ENCODE peak calls at places on chromosomes 1 and 21, in four cellular contexts. One of them, this sample, is unnamed.

GRCh38 chr21:45603481-45603880 is 40.0 kb upstream of the PCBP3 start:
- DNase-seq in activated gamma-delta T cell treated with Interleukin-2 at 50 U/mL for 16 hours: no peak
- DNase-seq in RCC 7860: no peak
- DNase-seq in neural crest cell: no peak
- DNase-seq in this sample: no peak

GRCh38 chr1:16155537-16156410 is at the start of gene EPHA2:
- DNase-seq in activated gamma-delta T cell treated with Interleukin-2 at 50 U/mL for 16 hours: no peak
- DNase-seq in RCC 7860: peak
- DNase-seq in neural crest cell: peak
- DNase-seq in this sample: peak

GRCh38 chr1:28602536-28603439 is 10.7 kb downstream of the RAB42 start:
- DNase-seq in activated gamma-delta T cell treated with Interleukin-2 at 50 U/mL for 16 hours: no peak
- DNase-seq in RCC 7860: peak
- DNase-seq in neural crest cell: peak
- DNase-seq in this sample: peak

GRCh38 chr1:223390618-223391017 is 2.6 kb upstream of the CCDC185 start:
- DNase-seq in activated gamma-delta T cell treated with Interleukin-2 at 50 U/mL for 16 hours: no peak
- DNase-seq in RCC 7860: no peak
- DNase-seq in neural crest cell: no peak
- DNase-seq in this sample: no peak

GRCh38 chr21:29017639-29018237 is 1.4 kb downstream of the RWDD2B start:
- DNase-seq in activated gamma-delta T cell treated with Interleukin-2 at 50 U/mL for 16 hours: no peak
- DNase-seq in RCC 7860: no peak
- DNase-seq in neural crest cell: no peak
- DNase-seq in this sample: peak

GRCh38 chr1:22412932-22413727 is 38.5 kb upstream of the ZBTB40 start:
- DNase-seq in activated gamma-delta T cell treated with Interleukin-2 at 50 U/mL for 16 hours: no peak
- DNase-seq in RCC 7860: no peak
- DNase-seq in neural crest cell: no peak
- DNase-seq in this sample: no peak

GRCh38 chr1:115158181-115158580 is 68.9 kb upstream of the TSPAN2 start:
- DNase-seq in activated gamma-delta T cell treated with Interleukin-2 at 50 U/mL for 16 hours: no peak
- DNase-seq in RCC 7860: no peak
- DNase-seq in neural crest cell: no peak
- DNase-seq in this sample: no peak

GRCh38 chr1:214362188-214362882 is 81.4 kb downstream of the SMYD2 start:
- DNase-seq in activated gamma-delta T cell treated with Interleukin-2 at 50 U/mL for 16 hours: no peak
- DNase-seq in RCC 7860: no peak
- DNase-seq in neural crest cell: no peak
- DNase-seq in this sample: no peak

GRCh38 chr1:91685994-91686393 is 185.3 kb downstream of the CDC7 start:
- DNase-seq in activated gamma-delta T cell treated with Interleukin-2 at 50 U/mL for 16 hours: no peak
- DNase-seq in RCC 7860: no peak
- DNase-seq in neural crest cell: no peak
- DNase-seq in this sample: no peak

GRCh38 chr1:223831755-223832636 is 13.8 kb downstream of the TP53BP2 start:
- DNase-seq in activated gamma-delta T cell treated with Interleukin-2 at 50 U/mL for 16 hours: no peak
- DNase-seq in RCC 7860: peak
- DNase-seq in neural crest cell: no peak
- DNase-seq in this sample: peak

GRCh38 chr1:109942434-109942833 is 31.8 kb downstream of the CSF1 start:
- DNase-seq in activated gamma-delta T cell treated with Interleukin-2 at 50 U/mL for 16 hours: no peak
- DNase-seq in RCC 7860: no peak
- DNase-seq in neural crest cell: no peak
- DNase-seq in this sample: no peak

GRCh38 chr1:3018051-3018471 is 3.2 kb upstream of the ACTRT2 start:
- DNase-seq in activated gamma-delta T cell treated with Interleukin-2 at 50 U/mL for 16 hours: no peak
- DNase-seq in RCC 7860: no peak
- DNase-seq in neural crest cell: no peak
- DNase-seq in this sample: no peak

GRCh38 chr1:228478912-228479665 is 8.1 kb upstream of the RNF187 start:
- DNase-seq in activated gamma-delta T cell treated with Interleukin-2 at 50 U/mL for 16 hours: no peak
- DNase-seq in RCC 7860: no peak
- DNase-seq in neural crest cell: no peak
- DNase-seq in this sample: no peak

GRCh38 chr1:207084701-207085180 is 3.9 kb upstream of the C4BPB start:
- DNase-seq in activated gamma-delta T cell treated with Interleukin-2 at 50 U/mL for 16 hours: peak
- DNase-seq in RCC 7860: peak
- DNase-seq in neural crest cell: peak
- DNase-seq in this sample: peak

GRCh38 chr1:4587721-4588120 is 66.7 kb upstream of the AJAP1 start:
- DNase-seq in activated gamma-delta T cell treated with Interleukin-2 at 50 U/mL for 16 hours: no peak
- DNase-seq in RCC 7860: no peak
- DNase-seq in neural crest cell: no peak
- DNase-seq in this sample: no peak

GRCh38 chr1:109185357-109185756 is 28.4 kb upstream of the SARS1 start:
- DNase-seq in activated gamma-delta T cell treated with Interleukin-2 at 50 U/mL for 16 hours: no peak
- DNase-seq in RCC 7860: no peak
- DNase-seq in neural crest cell: no peak
- DNase-seq in this sample: no peak

GRCh38 chr21:45636921-45637646 is 6.4 kb upstream of the PCBP3 start:
- DNase-seq in activated gamma-delta T cell treated with Interleukin-2 at 50 U/mL for 16 hours: no peak
- DNase-seq in RCC 7860: no peak
- DNase-seq in neural crest cell: no peak
- DNase-seq in this sample: no peak

GRCh38 chr1:85584923-85585322 is 4.4 kb downstream of the CCN1 start:
- DNase-seq in activated gamma-delta T cell treated with Interleukin-2 at 50 U/mL for 16 hours: no peak
- DNase-seq in RCC 7860: no peak
- DNase-seq in neural crest cell: no peak
- DNase-seq in this sample: no peak

GRCh38 chr1:154170547-154171221 is 15.8 kb upstream of the NUP210L start:
- DNase-seq in activated gamma-delta T cell treated with Interleukin-2 at 50 U/mL for 16 hours: no peak
- DNase-seq in RCC 7860: no peak
- DNase-seq in neural crest cell: no peak
- DNase-seq in this sample: no peak

GRCh38 chr1:119115301-119115700 is 25.2 kb downstream of the WARS2 start:
- DNase-seq in activated gamma-delta T cell treated with Interleukin-2 at 50 U/mL for 16 hours: no peak
- DNase-seq in RCC 7860: no peak
- DNase-seq in neural crest cell: no peak
- DNase-seq in this sample: no peak

GRCh38 chr1:231919900-231920299 is 293.3 kb downstream of the DISC1 start:
- DNase-seq in activated gamma-delta T cell treated with Interleukin-2 at 50 U/mL for 16 hours: peak
- DNase-seq in RCC 7860: no peak
- DNase-seq in neural crest cell: no peak
- DNase-seq in this sample: no peak

GRCh38 chr1:186658999-186659398 is 21.2 kb downstream of the PTGS2 start:
- DNase-seq in activated gamma-delta T cell treated with Interleukin-2 at 50 U/mL for 16 hours: no peak
- DNase-seq in RCC 7860: no peak
- DNase-seq in neural crest cell: no peak
- DNase-seq in this sample: no peak

GRCh38 chr1:207218512-207219352 is 102.7 kb upstream of the CD55 start:
- DNase-seq in activated gamma-delta T cell treated with Interleukin-2 at 50 U/mL for 16 hours: no peak
- DNase-seq in RCC 7860: no peak
- DNase-seq in neural crest cell: no peak
- DNase-seq in this sample: no peak

GRCh38 chr1:37930246-37931142 is 16.4 kb downstream of the INPP5B start:
- DNase-seq in activated gamma-delta T cell treated with Interleukin-2 at 50 U/mL for 16 hours: peak
- DNase-seq in RCC 7860: no peak
- DNase-seq in neural crest cell: no peak
- DNase-seq in this sample: peak

This sample was measured in Caki2.